ENCODE peak calls at places on chromosomes 4 and X, in four cellular contexts. One of them, this sample, is unnamed.

GRCh38 chrX:47637546-47638195 is 7.9 kb upstream of the CFP start:
- DNase-seq in NCI-H2081: no peak
- DNase-seq in central memory CD4-positive, alpha-beta T cell: peak; percentile 29
- DNase-seq in hypothalamus: peak; percentile 33
- DNase-seq in this sample: no peak

GRCh38 chr4:158523990-158524545 is 2.4 kb downstream of the RXFP1 start:
- DNase-seq in NCI-H2081: no peak
- DNase-seq in central memory CD4-positive, alpha-beta T cell: no peak
- DNase-seq in hypothalamus: no peak
- DNase-seq in this sample: no peak

GRCh38 chr4:3690576-3691152 is 75.5 kb upstream of the ADRA2C start:
- DNase-seq in central memory CD4-positive, alpha-beta T cell: no peak
- DNase-seq in hypothalamus: no peak
- DNase-seq in NCI-H2081: no peak
- DNase-seq in this sample: no peak

GRCh38 chr4:137961051-137961438 is 281.1 kb downstream of the SLC7A11 start:
- DNase-seq in central memory CD4-positive, alpha-beta T cell: no peak
- DNase-seq in NCI-H2081: no peak
- DNase-seq in hypothalamus: no peak
- DNase-seq in this sample: no peak

GRCh38 chr4:156705291-156705690 is 266.3 kb downstream of the PDGFC start:
- DNase-seq in central memory CD4-positive, alpha-beta T cell: no peak
- DNase-seq in hypothalamus: no peak
- DNase-seq in NCI-H2081: no peak
- DNase-seq in this sample: no peak

GRCh38 chr4:84501197-84501492 is 2.1 kb upstream of the NKX6-1 start:
- DNase-seq in hypothalamus: no peak
- DNase-seq in central memory CD4-positive, alpha-beta T cell: no peak
- DNase-seq in NCI-H2081: no peak
- DNase-seq in this sample: no peak

GRCh38 chrX:24799078-24799477 is 105.4 kb downstream of the POLA1 start:
- DNase-seq in hypothalamus: no peak
- DNase-seq in central memory CD4-positive, alpha-beta T cell: no peak
- DNase-seq in NCI-H2081: no peak
- DNase-seq in this sample: no peak

GRCh38 chrX:32867781-32868523 is 343.4 kb downstream of the DMD start:
- DNase-seq in hypothalamus: no peak
- DNase-seq in central memory CD4-positive, alpha-beta T cell: no peak
- DNase-seq in NCI-H2081: no peak
- DNase-seq in this sample: no peak

GRCh38 chrX:120350458-120351138 is 11.3 kb upstream of the ATP1B4 start:
- DNase-seq in central memory CD4-positive, alpha-beta T cell: no peak
- DNase-seq in hypothalamus: no peak
- DNase-seq in NCI-H2081: no peak
- DNase-seq in this sample: no peak

GRCh38 chr4:90099795-90100194 is 27.4 kb upstream of the CCSER1 start:
- DNase-seq in central memory CD4-positive, alpha-beta T cell: no peak
- DNase-seq in NCI-H2081: no peak
- DNase-seq in hypothalamus: no peak
- DNase-seq in this sample: no peak

GRCh38 chrX:41087219-41087618 is 2.0 kb downstream of the USP9X start:
- DNase-seq in NCI-H2081: no peak
- DNase-seq in hypothalamus: no peak
- DNase-seq in central memory CD4-positive, alpha-beta T cell: peak; percentile 6
- DNase-seq in this sample: no peak

GRCh38 chr4:170388255-170388654 is 298.5 kb upstream of the AADAT start:
- DNase-seq in hypothalamus: no peak
- DNase-seq in central memory CD4-positive, alpha-beta T cell: no peak
- DNase-seq in NCI-H2081: no peak
- DNase-seq in this sample: no peak

GRCh38 chr4:174045381-174045780 is 238.1 kb downstream of the FBXO8 start:
- DNase-seq in central memory CD4-positive, alpha-beta T cell: no peak
- DNase-seq in NCI-H2081: no peak
- DNase-seq in hypothalamus: no peak
- DNase-seq in this sample: no peak

GRCh38 chr4:101695176-101695575 is 95.4 kb upstream of the BANK1 start:
- DNase-seq in hypothalamus: no peak
- DNase-seq in NCI-H2081: no peak
- DNase-seq in central memory CD4-positive, alpha-beta T cell: no peak
- DNase-seq in this sample: no peak

GRCh38 chr4:153205757-153206156 is 1.5 kb downstream of the TRIM2 start:
- DNase-seq in NCI-H2081: no peak
- DNase-seq in central memory CD4-positive, alpha-beta T cell: peak; percentile 3
- DNase-seq in hypothalamus: no peak
- DNase-seq in this sample: no peak

GRCh38 chrX:2412131-2412530 is 88.6 kb downstream of the DHRSX start:
- DNase-seq in hypothalamus: no peak
- DNase-seq in NCI-H2081: no peak
- DNase-seq in central memory CD4-positive, alpha-beta T cell: no peak
- DNase-seq in this sample: no peak

GRCh38 chrX:140672840-140673731 is 36.5 kb upstream of the LINC00632 start:
- DNase-seq in hypothalamus: no peak
- DNase-seq in central memory CD4-positive, alpha-beta T cell: no peak
- DNase-seq in NCI-H2081: no peak
- DNase-seq in this sample: no peak

GRCh38 chrX:79078114-79078513 is 66.4 kb upstream of the GPR174 start:
- DNase-seq in hypothalamus: no peak
- DNase-seq in central memory CD4-positive, alpha-beta T cell: no peak
- DNase-seq in NCI-H2081: no peak
- DNase-seq in this sample: no peak

GRCh38 chr4:14196141-14196540 is 568.6 kb upstream of the BOD1L1 start:
- DNase-seq in central memory CD4-positive, alpha-beta T cell: no peak
- DNase-seq in NCI-H2081: no peak
- DNase-seq in hypothalamus: peak; percentile 10
- DNase-seq in this sample: no peak

GRCh38 chrX:22533898-22534297 is 261.2 kb downstream of the CBLL2 start:
- DNase-seq in hypothalamus: no peak
- DNase-seq in NCI-H2081: no peak
- DNase-seq in central memory CD4-positive, alpha-beta T cell: no peak
- DNase-seq in this sample: no peak

GRCh38 chr4:80900908-80901307 is 129.6 kb upstream of the BMP3 start:
- DNase-seq in central memory CD4-positive, alpha-beta T cell: no peak
- DNase-seq in hypothalamus: no peak
- DNase-seq in NCI-H2081: no peak
- DNase-seq in this sample: no peak

GRCh38 chr4:173538148-173538902 is 8.3 kb upstream of the HAND2 start:
- DNase-seq in central memory CD4-positive, alpha-beta T cell: no peak
- DNase-seq in NCI-H2081: peak; percentile 89
- DNase-seq in hypothalamus: no peak
- DNase-seq in this sample: no peak

GRCh38 chr4:119025916-119026661 is 109.5 kb upstream of the MYOZ2 start:
- DNase-seq in central memory CD4-positive, alpha-beta T cell: no peak
- DNase-seq in NCI-H2081: no peak
- DNase-seq in hypothalamus: no peak
- DNase-seq in this sample: no peak

GRCh38 chr4:7539659-7540058 is 104.9 kb upstream of the PSAPL1 start:
- DNase-seq in hypothalamus: no peak
- DNase-seq in central memory CD4-positive, alpha-beta T cell: peak; percentile 72
- DNase-seq in NCI-H2081: no peak
- DNase-seq in this sample: no peak

GRCh38 chr4:38387348-38387747 is 276.7 kb upstream of the KLF3 start:
- DNase-seq in NCI-H2081: no peak
- DNase-seq in central memory CD4-positive, alpha-beta T cell: no peak
- DNase-seq in hypothalamus: no peak
- DNase-seq in this sample: peak; percentile 6

GRCh38 chr4:178102139-178102538 is 659.9 kb upstream of the AGA start:
- DNase-seq in hypothalamus: no peak
- DNase-seq in central memory CD4-positive, alpha-beta T cell: no peak
- DNase-seq in NCI-H2081: no peak
- DNase-seq in this sample: no peak

GRCh38 chrX:71158603-71159002 is 14.0 kb downstream of the NLGN3 start:
- DNase-seq in hypothalamus: no peak
- DNase-seq in NCI-H2081: no peak
- DNase-seq in central memory CD4-positive, alpha-beta T cell: no peak
- DNase-seq in this sample: no peak

GRCh38 chr4:8916251-8916913 is 44.7 kb upstream of the HMX1 start:
- DNase-seq in hypothalamus: no peak
- DNase-seq in NCI-H2081: no peak
- DNase-seq in central memory CD4-positive, alpha-beta T cell: no peak
- DNase-seq in this sample: no peak

GRCh38 chr4:84907145-84907544 is 59.3 kb downstream of the WDFY3 start:
- DNase-seq in NCI-H2081: peak; percentile 1
- DNase-seq in hypothalamus: no peak
- DNase-seq in central memory CD4-positive, alpha-beta T cell: no peak
- DNase-seq in this sample: no peak

GRCh38 chrX:55709735-55710134 is 7.8 kb upstream of the RRAGB start:
- DNase-seq in central memory CD4-positive, alpha-beta T cell: no peak
- DNase-seq in NCI-H2081: peak; percentile 7
- DNase-seq in hypothalamus: no peak
- DNase-seq in this sample: no peak

This sample was measured in anterior cingulate cortex.